ENCODE peak calls at places on chromosomes 11 and 22, in seven cellular contexts. N is activated CD4-positive, alpha-beta T cell treated with anti-CD3 and anti-CD28 coated beads for 24 hours; O is frontal cortex; P is activated T-cell treated with anti-CD3 and anti-CD28 coated beads for 1 hour; S is amniotic stem cell; Y is fibroblast of gingiva; T is hepatocyte. W is an unnamed sample.
A peak's percentile ranks its signal among the peaks of the same experiment; 100 is the strongest.

GRCh38 chr11:88979641-88980040 is 86.1 kb downstream of the GRM5 start:
- DNase-seq in T (no peak), P (no peak), O (no peak), S (peak; percentile 3), N (no peak), Y (no peak), W (no peak)

GRCh38 chr11:66868726-66869291 is 11.9 kb downstream of the LRFN4 start:
- DNase-seq in N (peak; percentile 78), T (peak; percentile 76), O (no peak), Y (no peak), S (no peak), P (peak; percentile 68), W (no peak)

GRCh38 chr22:25712661-25713400 is 29.2 kb upstream of the MYO18B start:
- DNase-seq in O (no peak), Y (no peak), N (no peak), T (no peak), S (no peak), P (no peak), W (no peak)

GRCh38 chr22:39938509-39938908 is 21.7 kb upstream of the TMA7B start:
- DNase-seq in P (no peak), S (no peak), N (no peak), T (no peak), Y (no peak), O (no peak), W (no peak)

GRCh38 chr11:78801161-78801884 is 226.7 kb upstream of the NARS2 start:
- DNase-seq in Y (peak; percentile 98), O (no peak), N (no peak), T (peak; percentile 75), S (peak; percentile 92), P (no peak), W (no peak)

GRCh38 chr11:47259178-47259977 is 1.6 kb downstream of the NR1H3 start:
- DNase-seq in P (peak; percentile 18), T (peak; percentile 72), N (peak; percentile 25), O (no peak), S (no peak), Y (no peak), W (no peak)

GRCh38 chr22:21951931-21952465 is 650 bp downstream of the PPM1F start:
- DNase-seq in T (peak; percentile 68), Y (peak; percentile 24), P (peak; percentile 11), N (peak; percentile 10), O (no peak), S (no peak), W (peak; percentile 83)

GRCh38 chr11:114162719-114163123 is 103.2 kb downstream of the ZBTB16 start:
- DNase-seq in Y (peak; percentile 100), O (peak; percentile 64), S (peak; percentile 52), P (no peak), N (no peak), T (peak; percentile 94), W (peak; percentile 90)

GRCh38 chr11:113579292-113579940 is 104.2 kb upstream of the DRD2 start:
- DNase-seq in S (no peak), Y (no peak), T (no peak), O (no peak), N (no peak), P (no peak), W (no peak)

GRCh38 chr11:914747-915493 is 4.3 kb upstream of the CHID1 start:
- DNase-seq in Y (no peak), N (no peak), P (no peak), T (no peak), S (no peak), O (no peak), W (no peak)

GRCh38 chr11:66051766-66052663 is at the start of gene SF3B2:
- DNase-seq in S (peak; percentile 95), T (peak; percentile 99), P (peak; percentile 91), Y (peak; percentile 98), N (peak; percentile 94), O (peak; percentile 99), W (peak; percentile 99)

GRCh38 chr11:101567086-101567485 is 16.7 kb downstream of the TRPC6 start:
- DNase-seq in T (peak; percentile 40), Y (no peak), S (no peak), O (no peak), N (no peak), P (no peak), W (no peak)

GRCh38 chr11:3157381-3158130 is 7.6 kb downstream of the OSBPL5 start:
- DNase-seq in P (no peak), O (no peak), T (no peak), Y (no peak), N (no peak), S (no peak), W (no peak)

GRCh38 chr11:123474994-123475393 is 44.9 kb downstream of the GRAMD1B start:
- DNase-seq in S (no peak), O (no peak), Y (no peak), P (no peak), T (no peak), N (no peak), W (no peak)

GRCh38 chr11:6925636-6926207 is 504 bp upstream of the ZNF215 start:
- DNase-seq in T (peak; percentile 8), N (no peak), P (no peak), Y (no peak), S (no peak), O (peak; percentile 4), W (no peak)

GRCh38 chr11:85756401-85757200 is 54.3 kb downstream of the SYTL2 start:
- DNase-seq in S (no peak), O (no peak), N (no peak), P (no peak), Y (no peak), T (no peak), W (no peak)

GRCh38 chr22:30038219-30038618 is 42.0 kb upstream of the HORMAD2 start:
- DNase-seq in Y (peak; percentile 63), N (no peak), T (peak; percentile 32), S (no peak), P (no peak), O (no peak), W (no peak)

GRCh38 chr11:1008001-1008400 is 28.5 kb downstream of the MUC6 start:
- DNase-seq in T (no peak), Y (no peak), O (no peak), N (no peak), S (no peak), P (no peak), W (no peak)

GRCh38 chr22:23093090-23093788 is 22.9 kb downstream of the GNAZ start:
- DNase-seq in S (no peak), Y (no peak), T (no peak), O (no peak), P (no peak), N (no peak), W (no peak)

GRCh38 chr22:35191412-35191811 is 65.9 kb upstream of the HMGXB4 start:
- DNase-seq in Y (peak; percentile 7), S (no peak), P (no peak), N (no peak), T (no peak), O (no peak), W (no peak)

GRCh38 chr11:93225642-93226041 is 27.9 kb upstream of the SLC36A4 start:
- DNase-seq in P (no peak), T (no peak), O (peak; percentile 34), Y (peak; percentile 6), S (no peak), N (no peak), W (no peak)

GRCh38 chr11:44316388-44317240 is 6.7 kb upstream of the ALX4 start:
- DNase-seq in P (no peak), O (no peak), S (no peak), Y (no peak), N (no peak), T (no peak), W (no peak)

GRCh38 chr11:62880231-62880802 is 379 bp upstream of the SLC3A2 start:
- DNase-seq in S (peak; percentile 45), P (no peak), O (peak; percentile 56), Y (peak; percentile 85), N (no peak), T (peak; percentile 66), W (no peak)

GRCh38 chr11:111936045-111936400 is 1.1 kb upstream of the DIXDC1 start:
- DNase-seq in T (no peak), O (no peak), Y (no peak), N (no peak), S (no peak), P (no peak), W (no peak)

GRCh38 chr11:35662061-35662648 is 420 bp upstream of the TRIM44 start:
- DNase-seq in N (peak; percentile 7), O (peak; percentile 24), Y (no peak), P (peak; percentile 21), S (no peak), T (peak; percentile 12), W (no peak)

GRCh38 chr11:10307022-10307410 is 2.1 kb downstream of the ADM start:
- DNase-seq in T (no peak), O (no peak), Y (no peak), P (no peak), N (no peak), S (no peak), W (no peak)

GRCh38 chr22:36761553-36762240 is 14.2 kb downstream of the IFT27 start:
- DNase-seq in N (no peak), T (no peak), P (no peak), O (no peak), S (no peak), Y (no peak), W (peak; percentile 24)

GRCh38 chr11:102469196-102469821 is 16.7 kb upstream of the TMEM123 start:
- DNase-seq in P (no peak), S (peak; percentile 3), N (no peak), Y (peak; percentile 10), T (peak; percentile 40), O (no peak), W (no peak)

W was measured in cardiac septum.